ENCODE peak calls at places on chromosomes 6 and 20, in eight cellular contexts. One of them, this sample, is unnamed.

GRCh38 chr20:37984018-37984785 is 49.1 kb downstream of the TTI1 start:
- DNase-seq in neuronal stem cell: no peak
- DNase-seq in body of pancreas: no peak
- DNase-seq in left lung: no peak
- DNase-seq in stomach: peak; percentile 40
- DNase-seq in CD4-positive, CD25-positive, alpha-beta regulatory T cell: no peak
- DNase-seq in spleen: no peak
- DNase-seq in uterus: peak; percentile 19
- DNase-seq in this sample: no peak

GRCh38 chr6:127120787-127121636 is 2.5 kb downstream of the RSPO3 start:
- DNase-seq in neuronal stem cell: peak; percentile 78
- DNase-seq in body of pancreas: peak; percentile 61
- DNase-seq in left lung: peak; percentile 83
- DNase-seq in stomach: peak; percentile 68
- DNase-seq in CD4-positive, CD25-positive, alpha-beta regulatory T cell: peak; percentile 33
- DNase-seq in spleen: peak; percentile 83
- DNase-seq in uterus: peak; percentile 87
- DNase-seq in this sample: peak; percentile 2

GRCh38 chr6:11766056-11766455 is 12.5 kb downstream of the ADTRP start:
- DNase-seq in neuronal stem cell: no peak
- DNase-seq in body of pancreas: no peak
- DNase-seq in left lung: no peak
- DNase-seq in stomach: no peak
- DNase-seq in CD4-positive, CD25-positive, alpha-beta regulatory T cell: no peak
- DNase-seq in spleen: no peak
- DNase-seq in uterus: no peak
- DNase-seq in this sample: no peak

GRCh38 chr6:16929814-16930213 is 168.6 kb upstream of the ATXN1 start:
- DNase-seq in neuronal stem cell: no peak
- DNase-seq in body of pancreas: no peak
- DNase-seq in left lung: no peak
- DNase-seq in stomach: no peak
- DNase-seq in CD4-positive, CD25-positive, alpha-beta regulatory T cell: no peak
- DNase-seq in spleen: no peak
- DNase-seq in uterus: no peak
- DNase-seq in this sample: no peak

GRCh38 chr6:168194732-168195565 is 115.9 kb upstream of the FRMD1 start:
- DNase-seq in neuronal stem cell: no peak
- DNase-seq in body of pancreas: no peak
- DNase-seq in left lung: peak; percentile 63
- DNase-seq in stomach: peak; percentile 22
- DNase-seq in CD4-positive, CD25-positive, alpha-beta regulatory T cell: no peak
- DNase-seq in spleen: no peak
- DNase-seq in uterus: peak; percentile 8
- DNase-seq in this sample: no peak

GRCh38 chr6:151044465-151045441 is 179.3 kb downstream of the MTHFD1L start:
- DNase-seq in neuronal stem cell: no peak
- DNase-seq in body of pancreas: peak; percentile 96
- DNase-seq in left lung: no peak
- DNase-seq in stomach: peak; percentile 93
- DNase-seq in CD4-positive, CD25-positive, alpha-beta regulatory T cell: no peak
- DNase-seq in spleen: peak; percentile 66
- DNase-seq in uterus: peak; percentile 87
- DNase-seq in this sample: no peak

GRCh38 chr6:153108320-153108719 is 22.8 kb downstream of the RGS17 start:
- DNase-seq in neuronal stem cell: no peak
- DNase-seq in body of pancreas: no peak
- DNase-seq in left lung: no peak
- DNase-seq in stomach: no peak
- DNase-seq in CD4-positive, CD25-positive, alpha-beta regulatory T cell: no peak
- DNase-seq in spleen: no peak
- DNase-seq in uterus: no peak
- DNase-seq in this sample: no peak

GRCh38 chr20:11646359-11646758 is 271.3 kb upstream of the BTBD3 start:
- DNase-seq in neuronal stem cell: no peak
- DNase-seq in body of pancreas: no peak
- DNase-seq in left lung: peak; percentile 51
- DNase-seq in stomach: no peak
- DNase-seq in CD4-positive, CD25-positive, alpha-beta regulatory T cell: no peak
- DNase-seq in spleen: no peak
- DNase-seq in uterus: no peak
- DNase-seq in this sample: no peak

GRCh38 chr6:151276112-151276745 is 36.5 kb downstream of the AKAP12 start:
- DNase-seq in neuronal stem cell: no peak
- DNase-seq in body of pancreas: no peak
- DNase-seq in left lung: no peak
- DNase-seq in stomach: no peak
- DNase-seq in CD4-positive, CD25-positive, alpha-beta regulatory T cell: no peak
- DNase-seq in spleen: no peak
- DNase-seq in uterus: no peak
- DNase-seq in this sample: no peak

GRCh38 chr6:150981095-150981494 is 115.6 kb downstream of the MTHFD1L start:
- DNase-seq in neuronal stem cell: no peak
- DNase-seq in body of pancreas: no peak
- DNase-seq in left lung: no peak
- DNase-seq in stomach: no peak
- DNase-seq in CD4-positive, CD25-positive, alpha-beta regulatory T cell: no peak
- DNase-seq in spleen: no peak
- DNase-seq in uterus: no peak
- DNase-seq in this sample: no peak

GRCh38 chr20:10634683-10635411 is 39.0 kb downstream of the JAG1 start:
- DNase-seq in neuronal stem cell: no peak
- DNase-seq in body of pancreas: no peak
- DNase-seq in left lung: no peak
- DNase-seq in stomach: no peak
- DNase-seq in CD4-positive, CD25-positive, alpha-beta regulatory T cell: no peak
- DNase-seq in spleen: no peak
- DNase-seq in uterus: no peak
- DNase-seq in this sample: no peak

GRCh38 chr20:49318430-49319203 is 40.8 kb upstream of the ZNFX1 start:
- DNase-seq in neuronal stem cell: no peak
- DNase-seq in body of pancreas: no peak
- DNase-seq in left lung: peak; percentile 83
- DNase-seq in stomach: no peak
- DNase-seq in CD4-positive, CD25-positive, alpha-beta regulatory T cell: no peak
- DNase-seq in spleen: peak; percentile 81
- DNase-seq in uterus: no peak
- DNase-seq in this sample: peak; percentile 16

GRCh38 chr6:25963426-25964123 is 973 bp downstream of the TRIM38 start:
- DNase-seq in neuronal stem cell: no peak
- DNase-seq in body of pancreas: no peak
- DNase-seq in left lung: no peak
- DNase-seq in stomach: no peak
- DNase-seq in CD4-positive, CD25-positive, alpha-beta regulatory T cell: no peak
- DNase-seq in spleen: no peak
- DNase-seq in uterus: no peak
- DNase-seq in this sample: no peak

DNA sequence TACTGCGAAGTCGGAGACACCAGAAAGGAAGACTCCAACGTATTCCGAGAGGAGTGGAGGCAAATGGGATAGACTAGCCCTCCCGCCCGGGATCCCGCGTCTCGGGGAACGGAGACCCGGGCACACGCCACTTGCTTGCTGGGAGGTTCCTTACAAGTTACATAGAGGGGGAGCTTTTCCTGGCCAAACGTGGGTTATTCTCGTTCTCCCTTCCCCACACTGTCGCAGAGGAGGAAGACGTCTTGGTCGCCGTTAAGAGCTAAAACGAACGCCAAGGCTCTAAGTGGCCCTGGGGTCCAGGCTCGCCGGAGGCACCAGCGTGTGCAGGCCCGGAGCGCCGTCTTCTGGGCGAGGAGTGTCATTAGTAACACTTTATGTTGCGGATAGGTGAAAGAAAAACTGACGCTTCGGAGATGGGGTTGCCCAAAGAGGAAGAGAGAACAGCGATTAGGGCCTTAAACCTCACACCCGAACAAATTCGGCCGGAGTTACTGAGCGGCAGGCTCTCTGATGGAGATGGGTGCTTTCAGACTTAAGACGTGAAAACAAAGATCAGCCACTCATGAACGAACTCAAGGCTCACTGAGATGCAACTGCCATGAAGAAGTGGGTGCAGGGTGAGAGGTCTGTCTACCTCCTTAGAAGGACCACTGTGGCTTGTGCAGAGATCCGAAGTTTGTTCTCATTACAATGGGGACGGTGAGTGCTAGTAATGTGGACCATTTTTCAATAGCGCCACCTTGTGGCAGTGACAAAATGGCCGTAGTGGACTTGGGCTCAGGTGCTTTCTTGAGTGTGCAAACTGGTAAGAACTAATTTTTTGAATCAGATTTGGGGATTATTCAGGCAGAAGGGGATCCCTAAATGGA is 11.7 kb upstream of the ZNF311 start:
- DNase-seq in neuronal stem cell: peak; percentile 89
- DNase-seq in body of pancreas: peak; percentile 85
- DNase-seq in left lung: peak; percentile 90
- DNase-seq in stomach: peak; percentile 88
- DNase-seq in CD4-positive, CD25-positive, alpha-beta regulatory T cell: peak; percentile 81
- DNase-seq in spleen: peak; percentile 91
- DNase-seq in uterus: peak; percentile 85
- DNase-seq in this sample: peak; percentile 77
- H3K27ac ChIP-seq in neuronal stem cell: peak overlapping the region; percentile 12
- H3K27ac ChIP-seq in body of pancreas: no peak overlapping the region
- H3K27ac ChIP-seq in left lung: no peak overlapping the region
- H3K27ac ChIP-seq in stomach: no peak overlapping the region
- H3K27ac ChIP-seq in CD4-positive, CD25-positive, alpha-beta regulatory T cell: no peak overlapping the region
- H3K27ac ChIP-seq in spleen: no peak overlapping the region
- H3K27ac ChIP-seq in uterus: no peak overlapping the region
- H3K27ac ChIP-seq in this sample: peak overlapping the region; percentile 28

DNA sequence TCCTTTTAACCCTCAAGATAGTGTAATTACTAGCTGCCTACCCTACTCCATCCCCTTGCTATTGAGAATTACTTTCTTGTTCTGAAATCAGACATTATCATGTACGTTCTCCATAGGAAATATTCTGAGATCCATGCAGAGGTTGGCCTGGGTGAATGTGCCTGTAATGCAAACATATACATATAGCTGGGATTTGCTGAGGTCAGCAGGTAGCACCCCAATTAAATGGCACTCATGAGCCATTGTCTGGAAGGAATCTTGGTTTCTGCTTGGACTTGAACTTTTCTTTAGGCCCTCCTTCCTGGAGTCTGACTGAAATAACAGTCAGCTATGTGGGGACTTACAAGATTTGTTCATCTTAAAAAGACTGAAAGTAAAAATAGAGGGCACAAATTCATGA is 3.7 kb downstream of the HLA-DQB2 start:
- DNase-seq in neuronal stem cell: no peak
- DNase-seq in body of pancreas: no peak
- DNase-seq in left lung: no peak
- DNase-seq in stomach: no peak
- DNase-seq in CD4-positive, CD25-positive, alpha-beta regulatory T cell: no peak
- DNase-seq in spleen: no peak
- DNase-seq in uterus: no peak
- DNase-seq in this sample: no peak
- H3K27me3 ChIP-seq in neuronal stem cell: no peaks in the 10 kb centered on the region
- H3K27me3 ChIP-seq in body of pancreas: no peaks in the 10 kb centered on the region
- H3K27me3 ChIP-seq in left lung: no peaks in the 10 kb centered on the region
- H3K27me3 ChIP-seq in stomach: peaks cover 40% of the 10 kb centered on the region
- H3K27me3 ChIP-seq in CD4-positive, CD25-positive, alpha-beta regulatory T cell: peaks cover 24% of the 10 kb centered on the region
- H3K27me3 ChIP-seq in spleen: peaks cover 13% of the 10 kb centered on the region
- H3K27me3 ChIP-seq in uterus: no peaks in the 10 kb centered on the region
- H3K27me3 ChIP-seq in this sample: peaks cover 10% of the 10 kb centered on the region

DNA sequence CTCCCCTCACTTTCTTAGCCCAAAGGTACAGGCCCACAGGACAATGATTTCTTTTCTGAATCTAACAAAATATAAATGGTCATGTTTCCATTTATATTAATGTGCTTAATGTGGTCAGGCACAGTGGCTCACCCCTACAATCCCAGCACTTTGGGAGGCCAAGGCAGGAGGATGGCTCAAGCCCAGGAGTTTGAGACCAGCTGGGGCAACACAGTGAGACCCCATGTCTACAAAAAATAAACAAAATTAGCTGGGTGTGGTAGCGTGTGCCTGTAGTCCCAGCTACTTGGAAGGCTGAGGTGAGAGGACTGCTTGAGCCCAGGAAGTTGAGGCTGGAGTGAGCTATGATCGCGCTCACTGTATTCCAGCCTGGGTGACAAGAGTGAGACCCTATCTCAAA is 77.2 kb upstream of the TULP1 start:
- DNase-seq in neuronal stem cell: no peak
- DNase-seq in body of pancreas: no peak
- DNase-seq in left lung: no peak
- DNase-seq in stomach: no peak
- DNase-seq in CD4-positive, CD25-positive, alpha-beta regulatory T cell: no peak
- DNase-seq in spleen: no peak
- DNase-seq in uterus: no peak
- DNase-seq in this sample: no peak
- H3K27ac ChIP-seq in neuronal stem cell: no peak overlapping the region
- H3K27ac ChIP-seq in body of pancreas: peak overlapping the region; percentile 69
- H3K27ac ChIP-seq in left lung: peak overlapping the region; percentile 42
- H3K27ac ChIP-seq in stomach: peak overlapping the region; percentile 54
- H3K27ac ChIP-seq in CD4-positive, CD25-positive, alpha-beta regulatory T cell: no peak overlapping the region
- H3K27ac ChIP-seq in spleen: peak overlapping the region; percentile 23
- H3K27ac ChIP-seq in uterus: peak overlapping the region; percentile 98
- H3K27ac ChIP-seq in this sample: no peak overlapping the region

DNA sequence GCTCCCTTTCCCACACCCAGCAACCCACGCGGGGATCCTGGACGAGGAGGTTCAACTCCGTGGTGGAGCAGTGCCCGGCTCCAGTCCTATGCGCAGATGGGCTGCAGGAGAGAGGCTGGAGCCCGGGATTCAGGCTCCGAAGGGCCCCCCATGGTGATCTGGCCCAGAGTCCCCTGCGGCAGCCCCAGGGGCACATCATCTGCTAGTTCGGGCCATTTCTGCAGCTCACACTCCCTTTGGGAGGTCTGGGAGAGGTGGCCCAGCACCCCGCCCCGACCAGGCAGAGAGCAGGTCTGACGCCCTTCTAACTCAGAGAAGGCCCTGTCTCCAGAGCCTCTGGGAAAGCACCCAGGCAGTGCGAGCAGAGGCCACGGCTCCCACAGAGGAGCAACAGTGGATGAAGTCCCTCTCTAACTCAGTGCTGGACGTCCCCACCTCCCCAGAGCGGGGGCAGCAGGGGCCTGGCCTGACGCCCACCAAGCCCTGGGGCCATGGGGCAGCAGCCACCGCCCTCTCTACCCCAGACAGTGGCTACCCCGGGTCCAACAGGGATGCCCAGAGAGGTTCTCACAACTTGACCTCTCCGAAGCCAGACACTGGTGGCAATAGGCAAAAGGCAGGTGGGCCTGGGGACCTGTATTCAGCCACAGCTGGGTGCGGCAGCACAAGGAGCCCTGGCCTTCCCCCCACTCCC is 3.3 kb downstream of the KCNQ2 start:
- DNase-seq in neuronal stem cell: no peak
- DNase-seq in body of pancreas: no peak
- DNase-seq in left lung: no peak
- DNase-seq in stomach: no peak
- DNase-seq in CD4-positive, CD25-positive, alpha-beta regulatory T cell: no peak
- DNase-seq in spleen: no peak
- DNase-seq in uterus: no peak
- DNase-seq in this sample: no peak
- H3K27me3 ChIP-seq in neuronal stem cell: no peaks in the 10 kb centered on the region
- H3K27me3 ChIP-seq in body of pancreas: peaks cover 18% of the 10 kb centered on the region
- H3K27me3 ChIP-seq in left lung: peaks cover 36% of the 10 kb centered on the region
- H3K27me3 ChIP-seq in stomach: peaks cover 100% of the 10 kb centered on the region
- H3K27me3 ChIP-seq in CD4-positive, CD25-positive, alpha-beta regulatory T cell: no peaks in the 10 kb centered on the region
- H3K27me3 ChIP-seq in spleen: peaks cover 86% of the 10 kb centered on the region
- H3K27me3 ChIP-seq in uterus: peaks cover 13% of the 10 kb centered on the region
- H3K27me3 ChIP-seq in this sample: peaks cover 10% of the 10 kb centered on the region

GRCh38 chr20:57436223-57436545 is 45.0 kb downstream of the RBM38 start:
- DNase-seq in neuronal stem cell: no peak
- DNase-seq in body of pancreas: no peak
- DNase-seq in left lung: no peak
- DNase-seq in stomach: no peak
- DNase-seq in CD4-positive, CD25-positive, alpha-beta regulatory T cell: no peak
- DNase-seq in spleen: no peak
- DNase-seq in uterus: no peak
- DNase-seq in this sample: no peak
- H3K27ac ChIP-seq in neuronal stem cell: no peak overlapping the region
- H3K27ac ChIP-seq in body of pancreas: peak overlapping the region; percentile 73
- H3K27ac ChIP-seq in left lung: peak overlapping the region; percentile 84
- H3K27ac ChIP-seq in stomach: no peak overlapping the region
- H3K27ac ChIP-seq in CD4-positive, CD25-positive, alpha-beta regulatory T cell: no peak overlapping the region
- H3K27ac ChIP-seq in spleen: peak overlapping the region; percentile 80
- H3K27ac ChIP-seq in uterus: no peak overlapping the region
- H3K27ac ChIP-seq in this sample: no peak overlapping the region

This sample was measured in CD8-positive, alpha-beta memory T cell.